ENCODE peak calls at places on chromosomes 3 and 15, in six cellular contexts. V, P, R, B, H and U are unnamed samples.

GRCh38 chr15:44568338-44568737 is 31.4 kb downstream of the EIF3J start:
- DNase-seq in V (no peak), P (no peak), H (no peak), B (no peak), R (no peak), U (no peak)

GRCh38 chr15:23081271-23081670 is 41.9 kb upstream of the TUBGCP5 start:
- DNase-seq in V (no peak), H (no peak), P (no peak), R (no peak), B (no peak), U (no peak)

GRCh38 chr3:169505577-169506155 is 157.8 kb downstream of the MECOM start:
- DNase-seq in V (peak), P (no peak), R (no peak), H (no peak), B (no peak), U (no peak)

GRCh38 chr15:80175436-80175835 is 22.6 kb downstream of the FAH start:
- DNase-seq in V (no peak), H (no peak), R (no peak), B (no peak), P (no peak), U (no peak)

GRCh38 chr3:24232784-24233183 is 261.9 kb downstream of the THRB start:
- DNase-seq in B (no peak), V (no peak), H (no peak), R (no peak), P (no peak), U (no peak)

GRCh38 chr3:102174312-102174712 is 260.5 kb upstream of the ZPLD1 start:
- DNase-seq in R (no peak), P (no peak), B (no peak), V (no peak), H (no peak), U (no peak)

GRCh38 chr3:183698318-183698731 is 728 bp downstream of the YEATS2 start:
- DNase-seq in B (no peak), V (peak), H (peak), P (peak), R (no peak), U (no peak)

GRCh38 chr15:63447277-63447676 is 57.1 kb upstream of the USP3 start:
- DNase-seq in P (no peak), V (no peak), H (no peak), R (no peak), B (no peak), U (no peak)

GRCh38 chr15:73633991-73634495 is 854 bp upstream of the NPTN start:
- DNase-seq in R (no peak), V (no peak), B (no peak), H (peak), P (no peak), U (no peak)

GRCh38 chr15:90955911-90956310 is 1.2 kb downstream of the RCCD1 start:
- DNase-seq in R (no peak), H (no peak), P (no peak), V (peak), B (no peak), U (no peak)

GRCh38 chr3:190486201-190486865 is 27.6 kb upstream of the IL1RAP start:
- DNase-seq in H (no peak), P (no peak), B (no peak), R (no peak), V (peak), U (no peak)

GRCh38 chr15:87661481-87661880 is 595.1 kb downstream of the NTRK3 start:
- DNase-seq in P (no peak), V (no peak), H (no peak), B (no peak), R (no peak), U (no peak)

GRCh38 chr15:78051622-78052405 is 25.7 kb downstream of the TBC1D2B start:
- DNase-seq in B (no peak), V (no peak), R (no peak), P (no peak), H (no peak), U (peak)

GRCh38 chr3:69172058-69172457 is 49.7 kb upstream of the LMOD3 start:
- DNase-seq in B (no peak), V (no peak), H (no peak), R (no peak), P (no peak), U (no peak)

GRCh38 chr3:127987309-127987995 is 64.8 kb upstream of the SEC61A1 start:
- DNase-seq in R (no peak), H (no peak), B (no peak), P (no peak), V (no peak), U (no peak)

GRCh38 chr15:85404922-85405293 is 24.5 kb downstream of the AKAP13 start:
- DNase-seq in B (no peak), V (no peak), P (no peak), R (no peak), H (no peak), U (no peak)

GRCh38 chr3:124985358-124985757 is 50.8 kb upstream of the MUC13 start:
- DNase-seq in P (no peak), B (peak), R (no peak), H (peak), V (no peak), U (no peak)

GRCh38 chr15:38549222-38549621 is 15.4 kb downstream of the RASGRP1 start:
- DNase-seq in V (no peak), R (no peak), P (no peak), H (no peak), B (no peak), U (no peak)

GRCh38 chr15:52362497-52362896 is 66.9 kb upstream of the MYO5C start:
- DNase-seq in V (no peak), H (no peak), P (no peak), R (no peak), B (no peak), U (no peak)

GRCh38 chr15:37056168-37056893 is 44.0 kb downstream of the MEIS2 start:
- DNase-seq in P (no peak), R (no peak), V (peak), B (peak), H (no peak), U (peak)

GRCh38 chr3:56688191-56688590 is 5.1 kb upstream of the TASOR start:
- DNase-seq in P (no peak), R (no peak), B (no peak), V (no peak), H (no peak), U (no peak)

GRCh38 chr3:121648219-121648958 is 12.3 kb downstream of the HCLS1 start:
- DNase-seq in H (no peak), B (no peak), R (no peak), P (no peak), V (no peak), U (no peak)

GRCh38 chr15:34812369-34812768 is 17.0 kb upstream of the ACTC1 start:
- DNase-seq in V (no peak), H (no peak), P (no peak), B (no peak), R (no peak), U (no peak)

GRCh38 chr3:37625690-37626089 is 236.0 kb upstream of the CTDSPL start:
- DNase-seq in P (no peak), R (no peak), V (no peak), H (no peak), B (no peak), U (no peak)

GRCh38 chr3:168047936-168048335 is 47.8 kb downstream of the GOLIM4 start:
- DNase-seq in P (no peak), R (no peak), H (no peak), B (no peak), V (no peak), U (no peak)

GRCh38 chr3:149016669-149017541 is 25.6 kb downstream of the GYG1 start:
- DNase-seq in R (no peak), B (no peak), H (peak), V (no peak), P (no peak), U (no peak)

GRCh38 chr3:64956619-64957018 is 268.8 kb upstream of the ADAMTS9 start:
- DNase-seq in B (no peak), V (no peak), H (no peak), R (no peak), P (no peak), U (no peak)

GRCh38 chr15:78306176-78306774 is 6.9 kb upstream of the SKIC8 start:
- DNase-seq in P (no peak), B (no peak), R (no peak), H (no peak), V (no peak), U (no peak)

GRCh38 chr15:31298707-31299172 is 27.9 kb upstream of the KLF13 start:
- DNase-seq in P (no peak), R (no peak), B (peak), V (no peak), H (no peak), U (no peak)

GRCh38 chr3:119098620-119099222 is 47.2 kb upstream of the TEX55 start:
- DNase-seq in P (no peak), H (peak), V (peak), B (no peak), R (no peak), U (no peak)

GRCh38 chr3:159814161-159814560 is 174.5 kb upstream of the IL12A start:
- DNase-seq in P (no peak), V (peak), B (no peak), H (peak), R (no peak), U (no peak)

GRCh38 chr3:124306665-124307064 is 314.7 kb upstream of the ROPN1 start:
- DNase-seq in B (no peak), H (no peak), R (no peak), P (no peak), V (no peak), U (no peak)

GRCh38 chr3:88131695-88132094 is 18.1 kb upstream of the C3orf38 start:
- DNase-seq in P (no peak), B (no peak), R (no peak), H (no peak), V (no peak), U (no peak)

GRCh38 chr3:148757238-148757930 is 59.7 kb downstream of the AGTR1 start:
- DNase-seq in V (no peak), B (no peak), H (no peak), R (no peak), P (no peak), U (no peak)

GRCh38 chr15:99511529-99511864 is 54.3 kb upstream of the MEF2A start:
- DNase-seq in V (no peak), P (no peak), H (no peak), B (no peak), R (no peak), U (no peak)

GRCh38 chr15:36370735-36371115 is 208.7 kb upstream of the CDIN1 start:
- DNase-seq in P (no peak), H (no peak), R (no peak), V (no peak), B (no peak), U (no peak)

GRCh38 chr15:92879949-92880725 is 20.0 kb upstream of the CHD2 start:
- DNase-seq in R (no peak), H (no peak), B (no peak), P (no peak), V (no peak), U (no peak)